ENCODE peak calls at places on chromosomes 11 and 22, in eight cellular contexts. Q is GM10248; N is CMK; R is H9; P is stimulated activated naive CD8-positive, alpha-beta T cell treated with anti-CD3 and anti-CD28 coated beads, Interleukin-15, Interleukin-2, amounts not matched to agents 100 U/mL and 50 U/mL, for 24 hours; C is NT2/D1; U is neural progenitor cell; V is stimulated activated CD4-positive, alpha-beta T cell treated with anti-CD3 and anti-CD28 coated beads, Interleukin-4, amount 100 ng/mL, for 24 hours. T is an unnamed sample.

GRCh38 chr22:23913306-23913660 is 19.1 kb downstream of the MIF start:
- DNase-seq in Q (peak), C (no peak), V (peak), N (no peak), R (no peak), P (peak), U (no peak), T (no peak)

GRCh38 chr11:794013-794765 is 3.9 kb downstream of the SLC25A22 start:
- DNase-seq in U (no peak), N (no peak), Q (no peak), P (no peak), V (no peak), C (no peak), R (no peak), T (no peak)

GRCh38 chr22:20566420-20567260 is 59.2 kb downstream of the MED15 start:
- DNase-seq in V (peak), C (no peak), R (no peak), U (no peak), P (peak), N (no peak), Q (no peak), T (peak)

GRCh38 chr11:96215094-96215782 is 127.8 kb downstream of the MAML2 start:
- DNase-seq in Q (peak), P (peak), R (no peak), U (no peak), V (no peak), N (no peak), C (no peak), T (peak)

GRCh38 chr11:24351179-24351578 is 145.7 kb upstream of the LUZP2 start:
- DNase-seq in V (no peak), N (no peak), U (no peak), C (no peak), R (no peak), P (no peak), Q (no peak), T (no peak)

GRCh38 chr11:45804806-45805304 is at the start of gene SLC35C1:
- DNase-seq in V (peak), R (peak), P (peak), Q (peak), U (peak), N (peak), C (peak), T (peak)

GRCh38 chr11:2198621-2199365 is 27.2 kb upstream of the TH start:
- DNase-seq in C (no peak), V (no peak), N (no peak), R (no peak), P (no peak), U (no peak), Q (no peak), T (no peak)

GRCh38 chr11:108160970-108161566 is 39.7 kb downstream of the ACAT1 start:
- DNase-seq in P (no peak), C (no peak), R (no peak), Q (peak), V (no peak), N (no peak), U (no peak), T (no peak)

GRCh38 chr22:43820671-43821305 is 8.7 kb upstream of the EFCAB6 start:
- DNase-seq in Q (no peak), U (no peak), P (no peak), C (no peak), R (peak), V (no peak), N (no peak), T (no peak)

GRCh38 chr11:78147807-78148206 is 8.4 kb upstream of the ALG8 start:
- DNase-seq in N (no peak), V (no peak), Q (no peak), R (no peak), C (no peak), P (no peak), U (no peak), T (no peak)

GRCh38 chr22:42562282-42562681 is 8.5 kb downstream of the SERHL2 start:
- DNase-seq in P (no peak), N (no peak), V (no peak), C (no peak), R (no peak), U (no peak), Q (peak), T (no peak)